ENCODE peak calls at places on chromosome X, in seven cellular contexts. One of them, this sample, is unnamed.

GRCh38 chrX:74902806-74903205 is 22.4 kb downstream of the NEXMIF start:
- ATAC-seq in A549: no peak
- ATAC-seq in K562: no peak
- ATAC-seq in IMR-90: no peak
- ATAC-seq in HepG2: no peak
- ATAC-seq in HCT116: no peak
- ATAC-seq in body of pancreas: no peak
- ATAC-seq in this sample: no peak

GRCh38 chrX:109485470-109486340 is 3.8 kb upstream of the GUCY2F start:
- ATAC-seq in HCT116: peak
- ATAC-seq in body of pancreas: peak
- ATAC-seq in IMR-90: peak
- ATAC-seq in K562: peak
- ATAC-seq in HepG2: no peak
- ATAC-seq in A549: peak
- ATAC-seq in this sample: no peak

GRCh38 chrX:11053351-11053750 is 57.8 kb upstream of the HCCS start:
- ATAC-seq in body of pancreas: no peak
- ATAC-seq in A549: no peak
- ATAC-seq in HCT116: no peak
- ATAC-seq in HepG2: no peak
- ATAC-seq in IMR-90: peak
- ATAC-seq in K562: no peak
- ATAC-seq in this sample: no peak

GRCh38 chrX:134599173-134599914 is 58.9 kb downstream of the PLAC1 start:
- ATAC-seq in K562: no peak
- ATAC-seq in HepG2: no peak
- ATAC-seq in A549: no peak
- ATAC-seq in body of pancreas: peak
- ATAC-seq in HCT116: no peak
- ATAC-seq in IMR-90: peak
- ATAC-seq in this sample: peak

GRCh38 chrX:78527263-78527662 is 131.9 kb downstream of the RTL3 start:
- ATAC-seq in IMR-90: no peak
- ATAC-seq in K562: no peak
- ATAC-seq in HepG2: no peak
- ATAC-seq in A549: no peak
- ATAC-seq in body of pancreas: no peak
- ATAC-seq in HCT116: no peak
- ATAC-seq in this sample: no peak

GRCh38 chrX:73977542-73978169 is 326.3 kb upstream of the ZCCHC13 start:
- ATAC-seq in HCT116: no peak
- ATAC-seq in IMR-90: no peak
- ATAC-seq in HepG2: no peak
- ATAC-seq in A549: no peak
- ATAC-seq in body of pancreas: no peak
- ATAC-seq in K562: no peak
- ATAC-seq in this sample: no peak

GRCh38 chrX:77442728-77443127 is 4.5 kb upstream of the FGF16 start:
- ATAC-seq in HepG2: no peak
- ATAC-seq in HCT116: peak
- ATAC-seq in IMR-90: peak
- ATAC-seq in K562: no peak
- ATAC-seq in body of pancreas: peak
- ATAC-seq in A549: peak
- ATAC-seq in this sample: peak

GRCh38 chrX:44872319-44872816 is 620 bp upstream of the KDM6A start:
- ATAC-seq in body of pancreas: peak
- ATAC-seq in IMR-90: peak
- ATAC-seq in A549: peak
- ATAC-seq in HCT116: peak
- ATAC-seq in HepG2: peak
- ATAC-seq in K562: peak
- ATAC-seq in this sample: peak

GRCh38 chrX:68936608-68937007 is 107.8 kb downstream of the EFNB1 start:
- ATAC-seq in A549: peak
- ATAC-seq in IMR-90: peak
- ATAC-seq in HCT116: no peak
- ATAC-seq in HepG2: no peak
- ATAC-seq in body of pancreas: no peak
- ATAC-seq in K562: no peak
- ATAC-seq in this sample: peak

GRCh38 chrX:149871940-149872339 is 9.0 kb upstream of the MAGEA8 start:
- ATAC-seq in HCT116: peak
- ATAC-seq in IMR-90: peak
- ATAC-seq in HepG2: peak
- ATAC-seq in A549: peak
- ATAC-seq in body of pancreas: no peak
- ATAC-seq in K562: peak
- ATAC-seq in this sample: no peak

GRCh38 chrX:138708268-138708667 is 3.2 kb downstream of the FGF13 start:
- ATAC-seq in body of pancreas: no peak
- ATAC-seq in HCT116: no peak
- ATAC-seq in K562: no peak
- ATAC-seq in A549: no peak
- ATAC-seq in IMR-90: no peak
- ATAC-seq in HepG2: no peak
- ATAC-seq in this sample: no peak

GRCh38 chrX:151776113-151776790 is 41.7 kb downstream of the CNGA2 start:
- ATAC-seq in IMR-90: no peak
- ATAC-seq in K562: no peak
- ATAC-seq in A549: no peak
- ATAC-seq in body of pancreas: no peak
- ATAC-seq in HCT116: no peak
- ATAC-seq in HepG2: no peak
- ATAC-seq in this sample: peak

GRCh38 chrX:23694606-23695005 is 27.3 kb downstream of the PRDX4 start:
- ATAC-seq in body of pancreas: peak
- ATAC-seq in HepG2: peak
- ATAC-seq in HCT116: peak
- ATAC-seq in K562: peak
- ATAC-seq in A549: peak
- ATAC-seq in IMR-90: peak
- ATAC-seq in this sample: peak

GRCh38 chrX:9646471-9647038 is 119.1 kb downstream of the GPR143 start:
- ATAC-seq in HepG2: no peak
- ATAC-seq in A549: no peak
- ATAC-seq in body of pancreas: no peak
- ATAC-seq in IMR-90: no peak
- ATAC-seq in K562: peak
- ATAC-seq in HCT116: no peak
- ATAC-seq in this sample: peak

GRCh38 chrX:139826065-139827044 is 106.5 kb downstream of the ATP11C start:
- ATAC-seq in A549: no peak
- ATAC-seq in body of pancreas: no peak
- ATAC-seq in HepG2: no peak
- ATAC-seq in HCT116: no peak
- ATAC-seq in IMR-90: peak
- ATAC-seq in K562: no peak
- ATAC-seq in this sample: no peak

GRCh38 chrX:56932106-56932505 is 63.2 kb downstream of the SPIN3 start:
- ATAC-seq in IMR-90: no peak
- ATAC-seq in HepG2: no peak
- ATAC-seq in A549: no peak
- ATAC-seq in body of pancreas: no peak
- ATAC-seq in HCT116: no peak
- ATAC-seq in K562: no peak
- ATAC-seq in this sample: no peak

GRCh38 chrX:109783712-109784109 is 50.7 kb upstream of the ACSL4 start:
- ATAC-seq in A549: no peak
- ATAC-seq in K562: no peak
- ATAC-seq in body of pancreas: peak
- ATAC-seq in HepG2: peak
- ATAC-seq in HCT116: no peak
- ATAC-seq in IMR-90: no peak
- ATAC-seq in this sample: no peak

GRCh38 chrX:10074241-10074941 is 82.4 kb upstream of the CLCN4 start:
- ATAC-seq in HepG2: no peak
- ATAC-seq in A549: no peak
- ATAC-seq in IMR-90: no peak
- ATAC-seq in K562: no peak
- ATAC-seq in body of pancreas: no peak
- ATAC-seq in HCT116: no peak
- ATAC-seq in this sample: no peak

GRCh38 chrX:72430405-72430968 is 124.8 kb upstream of the CITED1 start:
- ATAC-seq in IMR-90: no peak
- ATAC-seq in HCT116: no peak
- ATAC-seq in body of pancreas: no peak
- ATAC-seq in K562: no peak
- ATAC-seq in A549: no peak
- ATAC-seq in HepG2: no peak
- ATAC-seq in this sample: no peak

GRCh38 chrX:22300130-22300529 is 27.4 kb downstream of the CBLL2 start:
- ATAC-seq in IMR-90: peak
- ATAC-seq in A549: no peak
- ATAC-seq in HepG2: no peak
- ATAC-seq in K562: no peak
- ATAC-seq in body of pancreas: peak
- ATAC-seq in HCT116: peak
- ATAC-seq in this sample: peak
- H3K27ac ChIP-seq in IMR-90: no peak
- H3K27ac ChIP-seq in A549: no peak
- H3K27ac ChIP-seq in HepG2: no peak
- H3K27ac ChIP-seq in K562: no peak
- H3K27ac ChIP-seq in body of pancreas: no peak
- H3K27ac ChIP-seq in HCT116: no peak
- H3K27ac ChIP-seq in this sample: peak

DNA sequence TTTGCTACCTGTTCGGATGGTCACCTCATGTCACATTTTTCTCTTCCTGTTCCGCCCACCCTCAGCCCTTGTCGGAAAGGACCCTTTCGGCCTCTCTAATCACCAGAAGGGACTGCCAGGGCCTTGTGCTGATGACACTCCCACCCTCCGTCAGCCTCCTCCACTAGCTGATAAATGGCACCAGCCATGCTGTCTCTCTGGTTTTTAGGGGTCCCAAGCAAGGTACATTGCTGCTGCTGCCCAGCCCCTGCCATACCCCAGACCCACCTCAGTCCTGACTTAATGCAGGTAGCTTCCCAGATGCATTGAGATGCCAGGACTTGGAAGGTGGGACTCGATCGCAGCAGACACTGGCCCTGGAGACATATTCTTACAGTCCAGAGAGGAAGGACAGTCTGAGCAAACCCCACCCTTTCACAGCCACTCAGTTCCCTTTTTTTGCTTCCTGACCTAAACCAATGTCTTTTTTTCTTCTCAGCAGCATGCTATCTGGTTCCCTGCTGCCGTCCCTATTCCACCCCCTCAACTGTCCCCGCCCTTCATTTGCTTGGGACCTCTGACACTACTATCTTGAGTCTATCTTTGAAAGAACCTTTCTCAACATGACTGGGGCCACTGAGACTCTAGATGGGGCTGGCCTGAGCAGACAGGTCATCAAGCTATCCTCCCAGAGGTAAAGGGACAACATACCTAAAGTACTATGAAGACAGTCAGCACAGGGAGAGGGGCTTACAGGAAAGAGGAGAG is at the start of gene BTK:
- ATAC-seq in HCT116: no peak
- ATAC-seq in K562: peak
- ATAC-seq in HepG2: no peak
- ATAC-seq in body of pancreas: no peak
- ATAC-seq in IMR-90: no peak
- ATAC-seq in A549: no peak
- ATAC-seq in this sample: no peak
- TF ChIP-seq POLR2A in HCT116: no peak
- TF ChIP-seq POLR2A in K562: peak
- TF ChIP-seq POLR2A in HepG2: no peak
- TF ChIP-seq POLR2A in body of pancreas: no peak
- TF ChIP-seq POLR2A in IMR-90: no peak
- TF ChIP-seq POLR2A in A549: no peak
- TF ChIP-seq POLR2A in this sample: no peak

DNA sequence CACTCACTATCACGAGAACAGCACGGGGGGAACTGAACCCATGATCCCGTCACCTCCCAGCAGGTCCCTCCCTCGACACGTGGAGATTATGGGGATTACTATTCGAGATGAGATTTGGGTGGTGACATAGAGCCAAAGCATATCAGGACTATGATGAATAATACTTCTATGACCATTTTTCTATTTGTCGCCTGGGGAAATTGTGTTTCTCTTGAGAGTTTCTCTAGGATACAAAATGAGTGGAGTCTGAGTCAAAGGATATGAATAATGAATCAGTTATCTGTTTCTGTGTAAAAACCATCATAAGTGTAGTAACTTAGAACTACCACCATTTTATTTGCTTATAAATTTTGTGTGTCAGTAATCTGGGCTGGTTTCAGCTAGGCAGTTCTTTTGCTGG is 533.0 kb upstream of the ARX start:
- ATAC-seq in A549: no peak
- ATAC-seq in IMR-90: no peak
- ATAC-seq in HepG2: no peak
- ATAC-seq in body of pancreas: no peak
- ATAC-seq in K562: no peak
- ATAC-seq in HCT116: no peak
- ATAC-seq in this sample: no peak
- H3K27ac ChIP-seq in A549: no peak
- H3K27ac ChIP-seq in IMR-90: no peak
- H3K27ac ChIP-seq in HepG2: no peak
- H3K27ac ChIP-seq in body of pancreas: no peak
- H3K27ac ChIP-seq in K562: no peak
- H3K27ac ChIP-seq in HCT116: no peak
- H3K27ac ChIP-seq in this sample: no peak

GRCh38 chrX:13165747-13166146 is 121.3 kb upstream of the FAM9C start:
- ATAC-seq in A549: no peak
- ATAC-seq in K562: no peak
- ATAC-seq in HepG2: no peak
- ATAC-seq in HCT116: no peak
- ATAC-seq in IMR-90: no peak
- ATAC-seq in body of pancreas: no peak
- ATAC-seq in this sample: no peak

GRCh38 chrX:13162772-13163171 is 118.4 kb upstream of the FAM9C start:
- ATAC-seq in body of pancreas: no peak
- ATAC-seq in A549: no peak
- ATAC-seq in K562: no peak
- ATAC-seq in IMR-90: no peak
- ATAC-seq in HCT116: no peak
- ATAC-seq in HepG2: no peak
- ATAC-seq in this sample: no peak

GRCh38 chrX:13165266-13165665 is 120.8 kb upstream of the FAM9C start:
- ATAC-seq in HepG2: no peak
- ATAC-seq in A549: no peak
- ATAC-seq in HCT116: no peak
- ATAC-seq in IMR-90: no peak
- ATAC-seq in body of pancreas: no peak
- ATAC-seq in K562: no peak
- ATAC-seq in this sample: peak

GRCh38 chrX:13167444-13168207 is 123.2 kb upstream of the FAM9C start:
- ATAC-seq in HCT116: no peak
- ATAC-seq in body of pancreas: no peak
- ATAC-seq in K562: no peak
- ATAC-seq in IMR-90: no peak
- ATAC-seq in HepG2: no peak
- ATAC-seq in A549: no peak
- ATAC-seq in this sample: peak

DNA sequence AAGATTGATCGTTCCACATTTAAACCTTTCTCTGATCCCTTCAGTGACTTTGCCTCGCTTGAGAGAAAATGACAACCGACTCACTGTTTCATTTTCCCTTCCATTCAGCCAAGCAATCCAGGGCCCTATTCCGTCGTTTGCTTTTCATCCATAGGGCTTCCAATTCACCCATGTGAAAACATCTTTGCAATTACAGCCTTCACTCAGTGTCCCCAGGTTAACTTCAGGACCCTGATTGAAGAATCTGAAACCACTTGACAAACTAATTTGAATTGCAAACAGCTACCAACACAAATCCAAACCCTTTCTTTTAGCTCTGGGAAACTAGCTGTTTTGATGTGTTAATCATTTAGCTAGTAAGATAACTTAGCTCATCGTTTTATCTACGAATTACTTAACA is 120.2 kb upstream of the FAM9C start:
- ATAC-seq in K562: no peak
- ATAC-seq in HCT116: no peak
- ATAC-seq in body of pancreas: no peak
- ATAC-seq in HepG2: no peak
- ATAC-seq in IMR-90: no peak
- ATAC-seq in A549: no peak
- ATAC-seq in this sample: no peak
- TF ChIP-seq POLR2A in K562: no peak
- TF ChIP-seq POLR2A in HCT116: no peak
- TF ChIP-seq POLR2A in body of pancreas: no peak
- TF ChIP-seq POLR2A in HepG2: no peak
- TF ChIP-seq POLR2A in IMR-90: no peak
- TF ChIP-seq POLR2A in A549: no peak
- TF ChIP-seq POLR2A in this sample: no peak

This sample was measured in gastroesophageal sphincter.